ENCODE peak calls at places on chromosomes 2 and 18, in seven cellular contexts. H is SK-N-SH, M is GM12878, G is HepG2, D is K562, L is H1, K is HCT116. R is an unnamed sample.

GRCh38 chr2:148876190-148876588 is 1.2 kb downstream of the KIF5C start:
- DNase-seq in H (peak), M (no peak), G (no peak), D (no peak), L (no peak), K (no peak), R (peak)

GRCh38 chr2:242060212-242060835 is 190.8 kb downstream of the RTP5 start:
- DNase-seq in H (no peak), M (no peak), G (no peak), D (no peak), L (no peak), K (no peak), R (no peak)

GRCh38 chr18:49168281-49168680 is 217.5 kb upstream of the SMAD7 start:
- DNase-seq in H (no peak), M (no peak), G (no peak), D (no peak), L (no peak), K (no peak), R (no peak)

GRCh38 chr18:9987355-9987754 is 73.5 kb downstream of the VAPA start:
- DNase-seq in H (no peak), M (no peak), G (no peak), D (no peak), L (no peak), K (no peak), R (no peak)

GRCh38 chr2:28364611-28365010 is 28.0 kb upstream of the FOSL2 start:
- DNase-seq in H (no peak), M (no peak), G (no peak), D (no peak), L (no peak), K (no peak), R (no peak)

GRCh38 chr2:240992572-240993291 is 5.7 kb upstream of the SNED1 start:
- DNase-seq in H (no peak), M (no peak), G (no peak), D (no peak), L (no peak), K (no peak), R (no peak)

GRCh38 chr2:60459896-60460295 is 93.6 kb downstream of the BCL11A start:
- DNase-seq in H (no peak), M (no peak), G (no peak), D (no peak), L (no peak), K (no peak), R (no peak)

GRCh38 chr2:18845854-18846253 is 256.5 kb upstream of the NT5C1B start:
- DNase-seq in H (no peak), M (no peak), G (no peak), D (no peak), L (no peak), K (no peak), R (no peak)

GRCh38 chr2:13676269-13676668 is 956.2 kb upstream of the LRATD1 start:
- DNase-seq in H (no peak), M (no peak), G (no peak), D (no peak), L (no peak), K (no peak), R (no peak)

GRCh38 chr2:70984228-70984575 is 5.8 kb downstream of the ANKRD53 start:
- DNase-seq in H (no peak), M (no peak), G (no peak), D (no peak), L (no peak), K (no peak), R (no peak)

GRCh38 chr2:70982971-70983370 is 4.5 kb downstream of the ANKRD53 start:
- DNase-seq in H (no peak), M (no peak), G (no peak), D (no peak), L (no peak), K (no peak), R (no peak)

GRCh38 chr2:70981866-70982810 is 3.7 kb downstream of the ANKRD53 start:
- DNase-seq in H (no peak), M (no peak), G (no peak), D (no peak), L (no peak), K (no peak), R (no peak)

GRCh38 chr2:70984576-70985282 is 6.3 kb downstream of the ANKRD53 start:
- DNase-seq in H (peak), M (no peak), G (no peak), D (peak), L (no peak), K (peak), R (no peak)

DNA sequence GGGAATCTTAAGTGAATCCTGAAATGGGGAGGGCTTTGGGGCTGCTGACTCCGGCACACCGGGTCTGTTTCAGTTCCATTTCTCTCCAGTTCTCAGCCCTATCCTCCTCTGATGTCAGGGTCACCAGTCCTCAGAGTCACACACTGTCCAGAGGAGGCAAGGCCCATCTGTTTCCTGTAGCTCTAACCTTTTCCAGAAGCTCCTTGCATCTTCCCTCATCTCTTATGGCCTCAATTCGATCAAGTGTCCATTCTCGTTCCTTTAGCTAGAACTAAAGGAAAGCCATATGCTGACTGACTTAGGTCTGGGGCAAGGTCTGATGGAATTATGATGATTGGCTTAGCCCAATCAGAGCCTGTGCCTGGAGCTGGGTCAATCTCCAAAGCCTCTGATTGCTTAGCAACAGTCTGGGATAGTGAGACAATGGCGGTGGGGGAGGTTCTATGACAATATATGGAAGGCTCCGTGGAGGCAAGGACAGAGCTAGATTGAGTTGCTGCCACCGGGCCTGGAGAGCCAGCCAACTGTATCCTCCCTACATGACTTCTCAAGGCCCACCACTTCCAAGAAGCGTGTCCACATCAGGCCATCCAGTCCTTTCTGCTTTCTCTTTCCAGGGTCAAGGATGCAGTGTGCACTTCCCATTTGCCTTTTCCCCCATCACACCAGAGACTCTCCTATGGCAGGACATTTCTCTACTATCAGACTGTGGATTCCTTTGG is 5.2 kb downstream of the ANKRD53 start:
- DNase-seq in H (no peak), M (no peak), G (no peak), D (no peak), L (no peak), K (no peak), R (no peak)
- TF ChIP-seq YY1 in H (no peak), M (no peak), G (no peak), D (no peak), L (no peak), K (no peak), R (no peak)

GRCh38 chr2:11154460-11155325 is 574 bp upstream of the SLC66A3 start:
- DNase-seq in H (peak), M (peak), G (peak), D (peak), L (peak), K (peak), R (peak)
- H3K9ac ChIP-seq in H (peak), M (peak), G (peak), D (peak), L (no peak), K (peak), R (peak)

DNA sequence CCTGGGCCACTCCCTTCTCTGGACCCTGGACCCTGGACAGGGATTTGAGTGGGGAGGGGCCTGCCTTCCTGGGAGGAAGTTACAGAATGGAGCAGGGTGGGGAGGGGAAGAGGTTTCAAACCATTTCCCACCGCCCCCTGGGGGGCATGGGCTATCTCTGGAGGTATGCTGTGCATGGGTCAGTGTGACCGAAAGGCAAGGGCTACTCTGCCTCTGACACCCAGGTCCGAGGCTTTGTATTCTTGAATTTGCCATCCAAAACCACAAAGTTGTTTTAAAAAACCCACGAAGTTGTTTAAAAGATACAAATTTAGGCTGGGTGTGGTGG is 46.9 kb downstream of the GORASP2 start:
- DNase-seq in H (no peak), M (no peak), G (no peak), D (no peak), L (no peak), K (no peak), R (no peak)
- TF ChIP-seq YY1 in H (no peak), M (no peak), G (no peak), D (no peak), L (no peak), K (no peak), R (no peak)

GRCh38 chr2:5689790-5690189 is 2.4 kb upstream of the SOX11 start:
- DNase-seq in H (no peak), M (no peak), G (no peak), D (no peak), L (no peak), K (no peak), R (no peak)
- H3K9ac ChIP-seq in H (peak), M (no peak), G (no peak), D (no peak), L (no peak), K (no peak), R (peak)

R was measured in NT2/D1.